ENCODE peak calls at places on chromosome 21, in four cellular contexts. I is IMR-90, O is HepG2, B is A549. T is an unnamed sample.

GRCh38 chr21:29117372-29117955 is 13.0 kb upstream of the MAP3K7CL start:
- DNase-seq in B (no peak), O (no peak), I (no peak), T (no peak)

GRCh38 chr21:28971171-28971570 is 21.5 kb downstream of the LTN1 start:
- DNase-seq in B (no peak), I (peak; percentile 19), O (no peak), T (no peak)

GRCh38 chr21:28308516-28308915 is 684.2 kb downstream of the LTN1 start:
- DNase-seq in B (no peak), I (peak; percentile 82), O (no peak), T (no peak)

GRCh38 chr21:28745131-28746055 is 247.3 kb downstream of the LTN1 start:
- DNase-seq in I (peak; percentile 94), B (peak; percentile 10), O (peak; percentile 70), T (peak; percentile 65)

GRCh38 chr21:34158866-34159616 is 85.7 kb downstream of the MRPS6 start:
- DNase-seq in O (no peak), B (no peak), I (no peak), T (no peak)

GRCh38 chr21:34813266-34813886 is 144.6 kb downstream of the CLIC6 start:
- DNase-seq in O (no peak), I (peak; percentile 90), B (no peak), T (no peak)

GRCh38 chr21:35945089-35945671 is 115.1 kb downstream of the SETD4 start:
- DNase-seq in O (no peak), B (no peak), I (no peak), T (no peak)

GRCh38 chr21:34857874-34858273 is 189.1 kb downstream of the CLIC6 start:
- DNase-seq in I (no peak), O (no peak), B (no peak), T (no peak)

GRCh38 chr21:44089001-44089911 is 17.9 kb upstream of the PWP2 start:
- DNase-seq in O (no peak), B (no peak), I (no peak), T (no peak)

GRCh38 chr21:36707763-36708511 is 9.0 kb downstream of the SIM2 start:
- DNase-seq in I (no peak), B (no peak), O (no peak), T (no peak)

GRCh38 chr21:44699502-44700001 is 2.6 kb downstream of the KRTAP10-12 start:
- DNase-seq in O (no peak), I (no peak), B (no peak), T (no peak)

GRCh38 chr21:44301961-44302406 is 2.1 kb downstream of the PFKL start:
- DNase-seq in I (no peak), B (no peak), O (peak; percentile 16), T (no peak)

GRCh38 chr21:31279214-31279613 is 64.8 kb downstream of the TIAM1 start:
- DNase-seq in B (no peak), I (no peak), O (no peak), T (no peak)

GRCh38 chr21:34886554-34887385 is 162.3 kb downstream of the RUNX1 start:
- DNase-seq in I (no peak), B (no peak), O (no peak), T (peak; percentile 51)

GRCh38 chr21:44083631-44084291 is 23.4 kb upstream of the PWP2 start:
- DNase-seq in B (no peak), I (no peak), O (no peak), T (no peak)

GRCh38 chr21:44702973-44703730 is 6.2 kb downstream of the KRTAP10-12 start:
- DNase-seq in I (peak; percentile 6), B (no peak), O (peak; percentile 55), T (no peak)

GRCh38 chr21:44059710-44060109 is 47.5 kb upstream of the PWP2 start:
- DNase-seq in B (no peak), O (no peak), I (no peak), T (no peak)

GRCh38 chr21:17523007-17523451 is 10.2 kb downstream of the CXADR start:
- DNase-seq in I (no peak), O (peak; percentile 99), B (no peak), T (no peak)

GRCh38 chr21:24076179-24076578 is 1531.1 kb downstream of the MRPL39 start:
- DNase-seq in I (peak; percentile 52), B (no peak), O (no peak), T (no peak)

GRCh38 chr21:37264808-37265207 is 2.3 kb downstream of the VPS26C start:
- DNase-seq in B (no peak), O (no peak), I (no peak), T (no peak)

GRCh38 chr21:40886931-40887330 is 40.0 kb upstream of the DSCAM start:
- DNase-seq in B (no peak), I (no peak), O (no peak), T (no peak)

GRCh38 chr21:21216013-21216412 is 217.8 kb downstream of the NCAM2 start:
- DNase-seq in B (no peak), O (no peak), I (no peak), T (no peak)

GRCh38 chr21:29182674-29183073 is 52.2 kb downstream of the MAP3K7CL start:
- DNase-seq in O (no peak), B (no peak), I (peak; percentile 36), T (no peak)

GRCh38 chr21:41086551-41086950 is 81.4 kb upstream of the BACE2 start:
- DNase-seq in I (no peak), B (no peak), O (no peak), T (no peak)

GRCh38 chr21:29376556-29376955 is 77.8 kb downstream of the BACH1 start:
- DNase-seq in I (no peak), O (peak; percentile 47), B (peak; percentile 8), T (peak; percentile 23)

GRCh38 chr21:24895885-24896734 is 711.2 kb downstream of the MRPL39 start:
- DNase-seq in I (peak; percentile 25), O (no peak), B (no peak), T (no peak)

GRCh38 chr21:34530264-34530663 is 18.3 kb upstream of the KCNE1 start:
- DNase-seq in I (peak; percentile 86), B (no peak), O (no peak), T (no peak)

GRCh38 chr21:30717105-30717504 is 1.5 kb downstream of the KRTAP21-3 start:
- DNase-seq in O (no peak), I (no peak), B (no peak), T (no peak)

GRCh38 chr21:26169061-26169610 is 1.4 kb downstream of the APP start:
- DNase-seq in B (peak; percentile 43), I (peak; percentile 71), O (peak; percentile 41), T (no peak)

GRCh38 chr21:26171310-26172100 is 935 bp upstream of the APP start:
- DNase-seq in B (no peak), O (no peak), I (no peak), T (no peak)

GRCh38 chr21:26167593-26167992 is 3.0 kb downstream of the APP start:
- DNase-seq in I (no peak), B (no peak), O (no peak), T (no peak)

GRCh38 chr21:26170471-26171309 is at the start of gene APP:
- DNase-seq in O (peak; percentile 31), I (peak; percentile 70), B (peak; percentile 61), T (peak; percentile 84)

GRCh38 chr21:26169611-26170470 is 729 bp downstream of the APP start:
- DNase-seq in I (peak; percentile 65), O (no peak), B (peak; percentile 22), T (peak; percentile 10)
- TF ChIP-seq POLR2A in I (no peak), O (peak; percentile 21), B (no peak), T (no peak)

GRCh38 chr21:33058468-33059318 is 11.2 kb upstream of the OLIG1 start:
- DNase-seq in I (no peak), O (no peak), B (no peak), T (no peak)
- TF ChIP-seq MAZ in I (no peak), O (no peak), B (no peak), T (no peak)

GRCh38 chr21:46239817-46240325 is 11.3 kb upstream of the LSS start:
- DNase-seq in O (no peak), I (no peak), B (no peak), T (no peak)
- H3K27ac ChIP-seq in O (no peak overlapping the region), I (no peak overlapping the region), B (no peak overlapping the region), T (no peak overlapping the region)

DNA sequence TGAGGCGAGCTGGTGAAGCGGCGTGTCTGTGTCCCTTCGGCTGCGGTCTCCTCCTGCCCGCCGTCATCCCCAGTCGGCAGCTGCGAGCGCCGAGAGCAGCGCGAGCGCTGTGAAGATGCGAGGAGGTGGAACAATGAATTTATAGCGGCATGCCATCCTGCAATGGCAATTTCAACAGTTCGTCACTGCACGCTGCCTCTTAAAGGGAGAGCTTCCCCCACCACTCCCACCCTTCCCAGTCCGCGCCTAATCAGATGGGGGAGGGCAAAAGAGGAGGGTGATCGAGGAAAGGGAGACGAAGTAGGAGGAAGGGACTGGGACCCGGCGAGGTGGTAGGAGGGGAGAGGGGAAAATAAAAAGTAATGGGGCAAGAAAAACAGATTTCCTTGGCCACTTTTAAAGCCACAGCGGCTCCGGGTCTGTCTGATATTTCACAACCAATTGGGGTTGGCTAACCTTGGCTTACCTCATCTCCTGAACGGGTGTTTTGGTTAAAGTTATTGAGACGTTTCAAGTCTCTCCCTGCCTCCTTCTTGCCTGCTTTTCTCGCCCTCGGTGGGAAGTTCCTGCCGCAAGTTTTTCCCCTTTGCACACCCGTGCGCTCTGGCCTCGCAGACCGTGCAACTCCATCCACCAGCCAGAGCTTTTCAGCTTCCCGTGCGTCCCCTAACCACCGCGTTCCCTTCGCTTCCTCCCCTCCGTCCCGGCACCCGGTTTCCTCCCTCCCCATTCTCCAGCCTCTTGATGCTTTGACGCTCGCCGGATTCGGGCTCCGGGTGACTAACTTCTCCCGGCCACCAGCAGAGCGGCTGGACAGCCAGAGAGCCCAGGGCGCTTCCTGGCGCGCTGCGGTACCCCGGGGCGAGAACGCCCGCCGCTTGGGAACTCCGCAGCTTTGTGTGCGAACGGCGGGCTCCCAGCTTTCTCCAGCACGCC is at the start of gene ADAMTS5:
- DNase-seq in O (no peak), I (peak; percentile 69), B (no peak), T (no peak)
- TF ChIP-seq POLR2A in O (no peak), I (peak; percentile 65), B (no peak), T (no peak)

DNA sequence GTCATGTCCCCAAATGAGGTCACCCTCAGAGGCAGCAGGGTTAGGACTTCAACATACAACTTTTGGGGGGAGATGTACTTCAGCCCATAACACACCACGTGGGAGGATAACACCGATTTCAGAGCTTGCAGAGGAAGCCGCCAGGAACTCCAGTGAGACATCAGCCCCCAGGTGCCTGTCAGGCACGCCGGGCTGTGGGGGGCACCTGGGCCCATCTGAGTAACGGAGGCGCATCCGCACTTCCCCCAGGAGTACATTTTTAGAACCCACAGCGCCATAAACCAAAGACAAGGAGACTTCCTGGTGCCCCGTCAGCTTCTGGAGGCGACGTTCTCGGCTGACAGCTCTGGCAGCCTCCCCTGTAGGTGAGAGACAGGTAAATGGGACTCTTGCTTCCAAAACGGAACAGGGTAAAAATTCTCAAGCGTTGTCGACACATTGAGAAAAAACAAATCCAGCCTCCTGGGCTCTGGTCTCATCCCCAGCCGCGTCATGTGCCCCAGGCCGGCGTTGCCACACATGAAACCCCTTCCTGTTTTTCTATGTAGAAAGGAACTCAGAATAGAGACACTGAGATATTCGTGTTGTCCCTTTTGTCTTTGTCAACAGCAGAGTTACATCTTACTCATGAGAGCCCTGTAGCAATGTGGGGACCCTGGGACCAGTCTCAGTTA is 93.3 kb downstream of the PDE9A start:
- DNase-seq in O (no peak), I (no peak), B (no peak), T (no peak)
- TF ChIP-seq MAZ in O (no peak), I (no peak), B (no peak), T (no peak)

GRCh38 chr21:16022121-16022520 is 292.3 kb downstream of the USP25 start:
- DNase-seq in I (no peak), B (no peak), O (no peak), T (no peak)
- H3K27ac ChIP-seq in I (no peak overlapping the region), B (no peak overlapping the region), O (no peak overlapping the region), T (no peak overlapping the region)

GRCh38 chr21:42218836-42219605 is at the start of gene ABCG1:
- DNase-seq in I (peak; percentile 13), B (peak; percentile 29), O (no peak), T (no peak)
- TF ChIP-seq POLR2A in I (no peak), B (no peak), O (no peak), T (no peak)